ENCODE peak calls at places on chromosome 4, in eight cellular contexts. T is cardiac muscle cell; S is CD8-positive, alpha-beta T cell; V is lower lobe of right lung; L is heart left ventricle; Q is fibroblast of lung; G is effector memory CD4-positive, alpha-beta T cell; W is uterus. H is an unnamed sample.

GRCh38 chr4:168384437-168385141 is 66.0 kb upstream of the DDX60 start:
- DNase-seq in S (no peak), V (no peak), Q (peak; percentile 42), G (no peak), T (peak; percentile 35), L (no peak), W (no peak), H (no peak)

GRCh38 chr4:146029939-146030710 is 91.5 kb upstream of the ZNF827 start:
- DNase-seq in Q (no peak), T (peak; percentile 29), S (no peak), G (no peak), L (no peak), V (no peak), W (no peak), H (no peak)

GRCh38 chr4:93731448-93731847 is 97.1 kb upstream of the ATOH1 start:
- DNase-seq in G (no peak), S (no peak), T (no peak), W (no peak), L (no peak), Q (peak; percentile 10), V (no peak), H (no peak)

GRCh38 chr4:5052726-5053425 is 1.6 kb downstream of the STK32B start:
- DNase-seq in W (no peak), L (no peak), T (no peak), S (no peak), Q (no peak), G (no peak), V (no peak), H (no peak)

GRCh38 chr4:109298279-109299010 is 4.0 kb downstream of the COL25A1 start:
- DNase-seq in V (no peak), T (peak; percentile 13), Q (no peak), S (no peak), W (no peak), L (no peak), G (no peak), H (no peak)

GRCh38 chr4:176575141-176575731 is 217.5 kb downstream of the VEGFC start:
- DNase-seq in W (no peak), T (no peak), G (no peak), L (no peak), V (no peak), Q (no peak), S (no peak), H (no peak)

GRCh38 chr4:150007512-150007911 is 70.7 kb upstream of the DCLK2 start:
- DNase-seq in V (no peak), G (no peak), W (no peak), T (no peak), L (no peak), S (no peak), Q (peak; percentile 94), H (peak; percentile 8)

GRCh38 chr4:66556651-66557278 is 886.5 kb upstream of the EPHA5 start:
- DNase-seq in T (no peak), L (no peak), G (no peak), V (no peak), W (no peak), S (no peak), Q (no peak), H (no peak)

GRCh38 chr4:23881052-23881501 is 8.8 kb downstream of the PPARGC1A start:
- DNase-seq in W (no peak), V (no peak), L (no peak), S (no peak), T (peak; percentile 56), G (no peak), Q (no peak), H (no peak)

GRCh38 chr4:180253419-180253818 is 1989.8 kb upstream of the TENM3 start:
- DNase-seq in V (no peak), S (no peak), W (no peak), T (no peak), L (no peak), G (no peak), Q (no peak), H (no peak)

GRCh38 chr4:152476796-152477195 is 59.1 kb downstream of the FBXW7 start:
- DNase-seq in L (no peak), W (no peak), Q (no peak), T (peak; percentile 18), V (no peak), S (no peak), G (no peak), H (no peak)

DNA sequence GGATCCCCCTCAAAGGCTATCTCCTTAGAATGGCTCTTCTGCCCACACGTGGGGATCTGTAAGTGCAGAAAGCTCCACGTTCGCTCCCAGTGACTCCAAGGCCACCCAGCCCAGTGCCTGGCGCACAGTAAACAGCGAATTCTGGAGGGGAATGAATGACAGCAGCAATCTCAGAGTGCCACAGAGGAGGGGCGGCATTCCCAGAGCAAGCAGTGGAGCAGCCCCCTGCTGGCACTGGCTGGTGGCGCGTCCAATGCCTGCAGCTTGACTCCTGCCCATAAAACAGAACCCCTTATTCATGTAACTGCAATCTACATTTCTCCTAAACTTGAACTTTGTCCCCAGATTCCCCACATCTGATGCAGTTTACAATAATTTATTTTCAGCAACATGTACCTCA is 6.9 kb upstream of the HELT start:
- DNase-seq in V (no peak), T (no peak), W (no peak), L (no peak), S (no peak), Q (no peak), G (no peak), H (no peak)
- H3K27me3 ChIP-seq in V (peaks cover 73% of the 10 kb centered on the region), T (peaks cover 94% of the 10 kb centered on the region), W (no peaks in the 10 kb centered on the region), L (peaks cover 52% of the 10 kb centered on the region), S (no peaks in the 10 kb centered on the region), Q (peaks cover 25% of the 10 kb centered on the region), G (peaks cover 11% of the 10 kb centered on the region), H (peaks cover 42% of the 10 kb centered on the region)

GRCh38 chr4:186727977-186728519 is 4.4 kb upstream of the FAT1 start:
- DNase-seq in V (no peak), G (no peak), Q (no peak), T (peak; percentile 50), S (no peak), L (no peak), W (no peak), H (no peak)

GRCh38 chr4:186725422-186726149 is 1.9 kb upstream of the FAT1 start:
- DNase-seq in L (peak; percentile 84), S (no peak), W (peak; percentile 72), T (peak; percentile 91), V (peak; percentile 76), G (no peak), Q (peak; percentile 87), H (peak; percentile 70)

GRCh38 chr4:186726150-186726439 is 2.4 kb upstream of the FAT1 start:
- DNase-seq in V (no peak), T (no peak), S (no peak), G (no peak), Q (no peak), W (no peak), L (no peak), H (no peak)

GRCh38 chr4:186727149-186727976 is 3.7 kb upstream of the FAT1 start:
- DNase-seq in Q (peak; percentile 50), G (no peak), L (no peak), V (no peak), S (no peak), W (no peak), T (no peak), H (no peak)

DNA sequence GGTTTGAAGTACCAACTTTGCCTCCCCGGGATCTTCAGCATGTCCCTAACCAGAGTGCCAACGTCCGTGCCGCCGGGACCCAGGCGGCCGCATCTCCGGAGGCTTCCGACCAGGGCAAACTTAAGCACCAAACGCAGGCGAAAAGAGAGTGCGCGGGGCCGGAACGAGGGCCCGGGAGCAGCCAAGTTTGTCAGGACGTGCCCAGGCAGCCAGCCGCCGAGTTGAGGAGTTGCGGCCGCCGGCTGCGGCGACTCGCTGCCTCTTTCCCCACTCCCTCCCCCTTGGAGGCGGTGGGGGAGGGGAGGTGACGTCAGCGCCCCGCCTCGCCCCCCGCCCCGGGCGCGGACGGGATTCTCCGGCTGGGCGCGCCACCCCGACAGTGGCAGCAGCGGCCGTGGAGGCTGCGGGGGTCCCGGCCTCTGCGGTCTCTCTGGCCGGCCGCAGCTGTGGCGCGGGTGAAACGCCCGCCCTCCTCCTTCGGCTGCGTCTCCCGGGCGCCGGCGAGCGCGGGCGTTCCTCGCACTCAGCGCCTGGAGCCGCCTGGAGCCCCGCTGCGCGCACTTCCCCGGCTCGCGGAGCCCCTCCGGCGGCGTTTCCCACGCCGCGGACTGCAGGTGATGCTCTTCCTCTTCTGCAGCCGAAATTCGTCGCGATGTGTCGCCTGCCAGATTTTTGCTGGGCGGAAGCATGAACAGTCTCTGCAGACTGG is 2.9 kb upstream of the FAT1 start:
- DNase-seq in Q (peak; percentile 84), S (no peak), G (no peak), L (peak; percentile 84), W (peak; percentile 70), V (peak; percentile 65), T (peak; percentile 88), H (peak; percentile 49)
- H3K27ac ChIP-seq in Q (peak overlapping the region; percentile 96), S (no peak overlapping the region), G (no peak overlapping the region), L (peak overlapping the region; percentile 95), W (peak overlapping the region; percentile 91), V (peak overlapping the region; percentile 83), T (peak overlapping the region; percentile 67), H (peak overlapping the region; percentile 98)

DNA sequence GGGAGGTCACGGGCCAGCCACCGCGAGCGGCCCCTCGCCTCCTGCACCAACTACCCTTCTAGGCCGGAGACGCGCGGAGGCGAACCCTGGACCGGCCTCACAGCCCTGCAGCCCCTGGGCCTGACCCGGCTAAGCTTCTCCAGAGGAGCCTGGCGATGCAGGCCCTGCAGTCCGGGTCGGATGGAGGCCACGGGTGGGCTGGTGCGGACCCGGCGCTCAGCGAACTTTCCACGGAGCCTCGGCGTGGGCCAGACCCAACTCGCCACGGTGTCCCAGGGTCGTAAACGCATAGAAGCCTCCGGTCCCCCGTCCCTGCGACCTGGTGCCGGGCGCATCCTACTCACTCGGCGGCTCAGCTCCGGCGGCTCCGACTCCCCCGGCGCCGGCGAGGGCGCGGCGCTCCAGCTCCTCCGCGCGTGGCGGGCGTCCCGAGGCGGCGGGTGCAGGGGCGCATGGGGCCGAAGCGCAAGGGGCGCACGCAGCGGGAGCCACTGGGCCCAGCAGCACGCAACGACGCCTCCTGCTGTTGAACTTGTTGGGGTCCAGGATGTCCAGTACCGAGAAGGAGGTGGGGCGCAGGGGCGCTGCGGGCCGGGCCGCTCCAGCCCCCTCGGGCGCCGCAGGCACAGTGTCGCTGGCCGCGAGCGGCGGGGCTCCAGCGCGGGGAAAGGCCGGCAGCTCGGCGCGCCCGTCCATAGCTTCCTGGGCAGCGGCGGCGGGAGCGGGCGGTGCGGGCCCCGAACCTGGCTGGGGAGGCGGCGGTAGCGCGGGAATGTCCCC is 416 bp downstream of the NKX1-1 start:
- DNase-seq in G (no peak), V (peak; percentile 24), L (peak; percentile 52), W (no peak), S (no peak), T (no peak), Q (no peak), H (no peak)
- H3K27me3 ChIP-seq in G (peaks cover 69% of the 10 kb centered on the region), V (peaks cover 96% of the 10 kb centered on the region), L (peaks cover 94% of the 10 kb centered on the region), W (peaks cover 30% of the 10 kb centered on the region), S (peaks cover 22% of the 10 kb centered on the region), T (peaks cover 99% of the 10 kb centered on the region), Q (peaks cover 60% of the 10 kb centered on the region), H (peaks cover 64% of the 10 kb centered on the region)

GRCh38 chr4:184689681-184690080 is 40.1 kb downstream of the PRIMPOL start:
- DNase-seq in W (no peak), L (no peak), S (no peak), Q (no peak), G (no peak), T (no peak), V (no peak), H (no peak)

GRCh38 chr4:184684491-184685189 is 35.1 kb downstream of the PRIMPOL start:
- DNase-seq in L (no peak), T (peak; percentile 59), W (no peak), V (peak; percentile 49), S (no peak), Q (peak; percentile 20), G (no peak), H (no peak)

GRCh38 chr4:184693056-184693455 is 40.8 kb downstream of the CENPU start:
- DNase-seq in W (no peak), T (peak; percentile 68), L (no peak), G (no peak), S (no peak), Q (peak; percentile 37), V (no peak), H (no peak)

GRCh38 chr4:184688447-184688846 is 38.9 kb downstream of the PRIMPOL start:
- DNase-seq in S (no peak), Q (peak; percentile 94), W (no peak), T (peak; percentile 84), G (no peak), V (no peak), L (no peak), H (peak; percentile 72)
- H3K27ac ChIP-seq in S (no peak overlapping the region), Q (peak overlapping the region; percentile 26), W (no peak overlapping the region), T (no peak overlapping the region), G (no peak overlapping the region), V (no peak overlapping the region), L (no peak overlapping the region), H (peak overlapping the region; percentile 42)